ENCODE peak calls at places on chromosomes 12 and 14, in seven cellular contexts. One of them, this sample, is unnamed.

GRCh38 chr12:51751657-51752056 is 96.9 kb downstream of the FIGNL2 start:
- DNase-seq in H1: no peak
- DNase-seq in GM12892: no peak
- DNase-seq in K562: no peak
- DNase-seq in HepG2: no peak
- DNase-seq in SK-N-SH: no peak
- DNase-seq in GM12878: no peak
- DNase-seq in this sample: no peak

GRCh38 chr14:61568572-61569011 is 126.7 kb upstream of the HIF1A start:
- DNase-seq in H1: no peak
- DNase-seq in GM12892: peak; percentile 66
- DNase-seq in K562: no peak
- DNase-seq in HepG2: no peak
- DNase-seq in SK-N-SH: no peak
- DNase-seq in GM12878: peak; percentile 52
- DNase-seq in this sample: peak; percentile 65

GRCh38 chr12:111806304-111806703 is 35.7 kb upstream of the MAPKAPK5 start:
- DNase-seq in H1: no peak
- DNase-seq in GM12892: no peak
- DNase-seq in K562: no peak
- DNase-seq in HepG2: no peak
- DNase-seq in SK-N-SH: no peak
- DNase-seq in GM12878: no peak
- DNase-seq in this sample: no peak

GRCh38 chr14:102490456-102490855 is 19.1 kb downstream of the ANKRD9 start:
- DNase-seq in H1: no peak
- DNase-seq in GM12892: no peak
- DNase-seq in K562: no peak
- DNase-seq in HepG2: no peak
- DNase-seq in SK-N-SH: peak; percentile 30
- DNase-seq in GM12878: no peak
- DNase-seq in this sample: no peak

GRCh38 chr14:105364100-105364708 is 34.1 kb upstream of the TEX22 start:
- DNase-seq in H1: no peak
- DNase-seq in GM12892: no peak
- DNase-seq in K562: peak; percentile 81
- DNase-seq in HepG2: no peak
- DNase-seq in SK-N-SH: peak; percentile 95
- DNase-seq in GM12878: no peak
- DNase-seq in this sample: no peak

GRCh38 chr12:131229426-131230339 is 276.0 kb downstream of the ADGRD1 start:
- DNase-seq in H1: no peak
- DNase-seq in GM12892: no peak
- DNase-seq in K562: peak; percentile 83
- DNase-seq in HepG2: no peak
- DNase-seq in SK-N-SH: peak; percentile 92
- DNase-seq in GM12878: no peak
- DNase-seq in this sample: no peak

GRCh38 chr12:62879691-62880090 is 55.3 kb downstream of the PPM1H start:
- DNase-seq in H1: no peak
- DNase-seq in GM12892: no peak
- DNase-seq in K562: no peak
- DNase-seq in HepG2: no peak
- DNase-seq in SK-N-SH: no peak
- DNase-seq in GM12878: no peak
- DNase-seq in this sample: no peak

GRCh38 chr12:104320627-104321024 is 17.1 kb downstream of the EID3 start:
- DNase-seq in H1: no peak
- DNase-seq in GM12892: no peak
- DNase-seq in K562: no peak
- DNase-seq in HepG2: no peak
- DNase-seq in SK-N-SH: no peak
- DNase-seq in GM12878: no peak
- DNase-seq in this sample: no peak

GRCh38 chr12:76413121-76413520 is 64.9 kb upstream of the BBS10 start:
- DNase-seq in H1: no peak
- DNase-seq in GM12892: no peak
- DNase-seq in K562: no peak
- DNase-seq in HepG2: no peak
- DNase-seq in SK-N-SH: no peak
- DNase-seq in GM12878: no peak
- DNase-seq in this sample: no peak

GRCh38 chr12:26274441-26275312 is 79.3 kb downstream of the SSPN start:
- DNase-seq in H1: peak; percentile 17
- DNase-seq in GM12892: peak; percentile 27
- DNase-seq in K562: peak; percentile 70
- DNase-seq in HepG2: peak; percentile 96
- DNase-seq in SK-N-SH: peak; percentile 17
- DNase-seq in GM12878: peak; percentile 94
- DNase-seq in this sample: peak; percentile 30

GRCh38 chr12:4107436-4107878 is 166.1 kb upstream of the CCND2 start:
- DNase-seq in H1: peak; percentile 15
- DNase-seq in GM12892: peak; percentile 54
- DNase-seq in K562: peak; percentile 57
- DNase-seq in HepG2: peak; percentile 55
- DNase-seq in SK-N-SH: peak; percentile 29
- DNase-seq in GM12878: peak; percentile 86
- DNase-seq in this sample: peak; percentile 59

GRCh38 chr12:83016226-83016835 is 329.6 kb downstream of the TMTC2 start:
- DNase-seq in H1: no peak
- DNase-seq in GM12892: no peak
- DNase-seq in K562: peak; percentile 14
- DNase-seq in HepG2: peak; percentile 5
- DNase-seq in SK-N-SH: no peak
- DNase-seq in GM12878: no peak
- DNase-seq in this sample: no peak

GRCh38 chr12:12024958-12025682 is 45.6 kb upstream of the BCL2L14 start:
- DNase-seq in H1: no peak
- DNase-seq in GM12892: no peak
- DNase-seq in K562: no peak
- DNase-seq in HepG2: no peak
- DNase-seq in SK-N-SH: no peak
- DNase-seq in GM12878: peak; percentile 93
- DNase-seq in this sample: no peak

GRCh38 chr12:105992849-105993740 is 145.7 kb downstream of the NUAK1 start:
- DNase-seq in H1: no peak
- DNase-seq in GM12892: no peak
- DNase-seq in K562: no peak
- DNase-seq in HepG2: no peak
- DNase-seq in SK-N-SH: no peak
- DNase-seq in GM12878: no peak
- DNase-seq in this sample: no peak

GRCh38 chr12:71780207-71780822 is 25.7 kb downstream of the RAB21 start:
- DNase-seq in H1: no peak
- DNase-seq in GM12892: no peak
- DNase-seq in K562: peak; percentile 27
- DNase-seq in HepG2: peak; percentile 20
- DNase-seq in SK-N-SH: peak; percentile 43
- DNase-seq in GM12878: no peak
- DNase-seq in this sample: no peak

DNA sequence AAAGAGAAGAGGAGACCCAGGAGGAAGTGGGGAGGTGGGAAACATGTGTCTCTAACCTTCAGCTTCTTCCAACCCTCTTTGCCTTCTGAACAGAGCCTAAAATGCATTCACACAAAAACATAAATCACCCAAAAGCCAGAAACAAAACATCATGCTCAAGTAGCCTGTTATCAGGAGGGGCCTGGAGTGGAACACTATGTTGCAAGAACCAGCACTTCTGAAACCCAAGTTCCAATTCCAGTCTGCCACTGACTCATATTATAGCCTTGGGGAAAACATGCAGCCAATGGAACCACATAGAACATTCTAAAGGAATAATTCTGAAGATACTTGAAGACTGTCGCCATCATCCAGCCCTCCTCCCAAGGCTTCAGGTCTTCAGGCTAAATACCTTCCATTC is 169.8 kb upstream of the PLXNC1 start:
- DNase-seq in H1: no peak
- DNase-seq in GM12892: no peak
- DNase-seq in K562: no peak
- DNase-seq in HepG2: no peak
- DNase-seq in SK-N-SH: no peak
- DNase-seq in GM12878: no peak
- DNase-seq in this sample: no peak
- TF ChIP-seq TAF1 in H1: no peak
- TF ChIP-seq TAF1 in GM12892: no peak
- TF ChIP-seq TAF1 in K562: no peak
- TF ChIP-seq TAF1 in HepG2: no peak
- TF ChIP-seq TAF1 in SK-N-SH: no peak
- TF ChIP-seq TAF1 in GM12878: no peak
- TF ChIP-seq TAF1 in this sample: no peak

DNA sequence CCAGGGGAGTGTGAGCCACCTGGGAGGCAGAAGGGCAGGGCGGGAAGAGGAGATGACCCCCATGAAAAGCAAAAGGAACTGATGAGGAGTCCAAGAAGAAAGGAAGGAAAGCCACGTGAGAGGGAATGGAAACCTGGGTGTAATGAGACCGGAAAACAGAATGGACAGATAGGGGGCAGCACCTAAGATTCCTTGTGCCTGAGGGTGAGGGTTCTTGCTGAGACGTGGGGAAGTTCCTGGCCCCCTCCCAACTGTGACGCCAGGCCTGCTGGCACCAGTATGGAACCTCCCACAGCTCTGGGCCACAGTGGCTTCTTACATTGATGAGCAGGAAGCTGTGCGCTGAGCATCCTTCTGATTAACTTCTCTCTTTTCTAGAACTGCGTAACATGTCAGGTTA is 30.8 kb downstream of the TTC7B start:
- DNase-seq in H1: no peak
- DNase-seq in GM12892: no peak
- DNase-seq in K562: no peak
- DNase-seq in HepG2: no peak
- DNase-seq in SK-N-SH: no peak
- DNase-seq in GM12878: no peak
- DNase-seq in this sample: no peak
- TF ChIP-seq TAF1 in H1: no peak
- TF ChIP-seq TAF1 in GM12892: no peak
- TF ChIP-seq TAF1 in K562: no peak
- TF ChIP-seq TAF1 in HepG2: no peak
- TF ChIP-seq TAF1 in SK-N-SH: no peak
- TF ChIP-seq TAF1 in GM12878: no peak
- TF ChIP-seq TAF1 in this sample: no peak

GRCh38 chr12:124555168-124555928 is 12.1 kb downstream of the NCOR2 start:
- DNase-seq in H1: no peak
- DNase-seq in GM12892: no peak
- DNase-seq in K562: no peak
- DNase-seq in HepG2: no peak
- DNase-seq in SK-N-SH: no peak
- DNase-seq in GM12878: no peak
- DNase-seq in this sample: no peak

GRCh38 chr12:124556896-124557501 is 10.4 kb downstream of the NCOR2 start:
- DNase-seq in H1: no peak
- DNase-seq in GM12892: no peak
- DNase-seq in K562: no peak
- DNase-seq in HepG2: no peak
- DNase-seq in SK-N-SH: peak; percentile 69
- DNase-seq in GM12878: no peak
- DNase-seq in this sample: no peak

GRCh38 chr12:124553862-124554428 is 13.5 kb downstream of the NCOR2 start:
- DNase-seq in H1: no peak
- DNase-seq in GM12892: no peak
- DNase-seq in K562: no peak
- DNase-seq in HepG2: no peak
- DNase-seq in SK-N-SH: no peak
- DNase-seq in GM12878: no peak
- DNase-seq in this sample: no peak

GRCh38 chr12:124556067-124556466 is 11.3 kb downstream of the NCOR2 start:
- DNase-seq in H1: no peak
- DNase-seq in GM12892: no peak
- DNase-seq in K562: no peak
- DNase-seq in HepG2: no peak
- DNase-seq in SK-N-SH: no peak
- DNase-seq in GM12878: no peak
- DNase-seq in this sample: no peak

DNA sequence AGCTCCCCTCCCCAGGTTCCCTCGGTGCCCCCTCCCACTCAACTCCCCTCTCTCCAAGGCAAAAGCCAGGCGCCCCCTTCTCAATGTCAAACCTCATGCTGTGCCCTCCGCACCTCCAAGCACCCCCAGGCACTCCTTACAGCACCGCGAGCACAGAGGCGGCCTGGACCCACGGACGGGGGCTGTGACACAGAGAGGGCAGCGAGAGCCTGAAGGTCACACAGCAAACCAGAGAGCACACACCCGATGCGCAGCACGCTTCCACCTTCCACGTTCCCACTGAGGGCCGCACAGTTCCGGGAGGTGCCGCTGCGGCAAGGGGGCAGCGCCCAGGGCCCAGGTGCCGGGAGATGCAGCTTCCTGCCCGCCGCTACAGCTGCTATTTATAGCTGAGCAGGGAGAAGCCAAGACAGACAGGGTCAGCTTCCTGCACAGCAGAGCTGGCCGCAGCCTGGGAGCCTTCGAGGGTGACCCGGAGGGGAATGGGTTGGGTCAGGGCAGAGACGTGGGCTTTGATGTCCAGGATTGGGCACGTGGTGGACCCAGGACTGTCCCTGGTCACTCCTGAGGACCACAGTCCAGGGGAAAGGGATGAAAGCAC is 12.9 kb downstream of the NCOR2 start:
- DNase-seq in H1: no peak
- DNase-seq in GM12892: no peak
- DNase-seq in K562: no peak
- DNase-seq in HepG2: no peak
- DNase-seq in SK-N-SH: no peak
- DNase-seq in GM12878: no peak
- DNase-seq in this sample: no peak
- TF ChIP-seq TAF1 in H1: no peak
- TF ChIP-seq TAF1 in GM12892: no peak
- TF ChIP-seq TAF1 in K562: no peak
- TF ChIP-seq TAF1 in HepG2: no peak
- TF ChIP-seq TAF1 in SK-N-SH: no peak
- TF ChIP-seq TAF1 in GM12878: no peak
- TF ChIP-seq TAF1 in this sample: no peak

GRCh38 chr12:53097207-53097563 is 282 bp upstream of the IGFBP6 start:
- DNase-seq in H1: no peak
- DNase-seq in GM12892: no peak
- DNase-seq in K562: no peak
- DNase-seq in HepG2: no peak
- DNase-seq in SK-N-SH: peak; percentile 63
- DNase-seq in GM12878: no peak
- DNase-seq in this sample: no peak
- TF ChIP-seq TAF1 in H1: no peak
- TF ChIP-seq TAF1 in GM12892: no peak
- TF ChIP-seq TAF1 in K562: no peak
- TF ChIP-seq TAF1 in HepG2: no peak
- TF ChIP-seq TAF1 in SK-N-SH: no peak
- TF ChIP-seq TAF1 in GM12878: no peak
- TF ChIP-seq TAF1 in this sample: no peak

This sample was measured in GM12891.